ENCODE peak calls at places on chromosome 12, in ten cellular contexts. V is upper lobe of right lung; Z is GM23338; R is hepatocyte; M is mucosa of descending colon; X is heart left ventricle; L is cardiac fibroblast; S is tibial artery; Y is CD8-positive, alpha-beta T cell; T is breast epithelium. W is an unnamed sample.

GRCh38 chr12:123896786-123897185 is 75.8 kb downstream of the CCDC92 start:
- DNase-seq in V (no peak), Z (no peak), R (peak), M (no peak), X (no peak), L (peak), S (no peak), Y (no peak), T (no peak), W (no peak)

GRCh38 chr12:100566887-100567637 is 6.4 kb upstream of the GAS2L3 start:
- DNase-seq in V (no peak), Z (no peak), R (no peak), M (no peak), X (no peak), L (peak), S (peak), Y (no peak), T (no peak), W (no peak)

GRCh38 chr12:8709124-8709830 is 11.5 kb downstream of the RIMKLB start:
- DNase-seq in V (no peak), Z (no peak), R (no peak), M (peak), X (no peak), L (peak), S (peak), Y (no peak), T (no peak), W (no peak)

GRCh38 chr12:85441025-85441424 is 161.0 kb downstream of the ALX1 start:
- DNase-seq in V (no peak), Z (no peak), R (no peak), M (no peak), X (no peak), L (no peak), S (no peak), Y (no peak), T (no peak), W (no peak)

GRCh38 chr12:56840922-56841321 is 77.8 kb downstream of the HSD17B6 start:
- DNase-seq in V (no peak), Z (no peak), R (no peak), M (no peak), X (no peak), L (peak), S (no peak), Y (no peak), T (no peak), W (no peak)

GRCh38 chr12:125110641-125111360 is 45.6 kb downstream of the AACS start:
- DNase-seq in V (no peak), Z (no peak), R (no peak), M (no peak), X (no peak), L (peak), S (no peak), Y (no peak), T (no peak), W (no peak)

GRCh38 chr12:20212658-20213387 is 155.5 kb upstream of the PDE3A start:
- DNase-seq in V (peak), Z (peak), R (peak), M (peak), X (peak), L (peak), S (peak), Y (no peak), T (peak), W (no peak)

GRCh38 chr12:70607107-70607506 is 30.1 kb downstream of the PTPRB start:
- DNase-seq in V (no peak), Z (no peak), R (no peak), M (no peak), X (no peak), L (no peak), S (no peak), Y (no peak), T (no peak), W (no peak)

GRCh38 chr12:49706351-49707126 is 666 bp downstream of the FMNL3 start:
- DNase-seq in V (peak), Z (peak), R (peak), M (peak), X (peak), L (peak), S (peak), Y (peak), T (no peak), W (no peak)

GRCh38 chr12:77229640-77230442 is 164.5 kb upstream of the E2F7 start:
- DNase-seq in V (no peak), Z (peak), R (no peak), M (no peak), X (no peak), L (peak), S (no peak), Y (no peak), T (no peak), W (no peak)

GRCh38 chr12:81705586-81705985 is 53.6 kb downstream of the PPFIA2 start:
- DNase-seq in V (no peak), Z (no peak), R (no peak), M (no peak), X (no peak), L (no peak), S (no peak), Y (no peak), T (no peak), W (no peak)

GRCh38 chr12:108135627-108136026 is 6.5 kb downstream of the WSCD2 start:
- DNase-seq in V (no peak), Z (no peak), R (no peak), M (no peak), X (no peak), L (no peak), S (no peak), Y (no peak), T (no peak), W (no peak)

GRCh38 chr12:58378038-58378437 is 436.7 kb downstream of the ATP23 start:
- DNase-seq in V (no peak), Z (no peak), R (no peak), M (no peak), X (no peak), L (peak), S (no peak), Y (no peak), T (no peak), W (no peak)

GRCh38 chr12:98741615-98742265 is 96.7 kb downstream of the APAF1 start:
- DNase-seq in V (no peak), Z (peak), R (no peak), M (no peak), X (no peak), L (no peak), S (no peak), Y (no peak), T (no peak), W (no peak)

GRCh38 chr12:21801522-21802288 is 27.2 kb upstream of the KCNJ8 start:
- DNase-seq in V (no peak), Z (no peak), R (no peak), M (no peak), X (no peak), L (no peak), S (no peak), Y (no peak), T (no peak), W (no peak)

GRCh38 chr12:55842681-55843429 is at the start of gene MMP19:
- DNase-seq in V (no peak), Z (peak), R (peak), M (no peak), X (no peak), L (peak), S (no peak), Y (no peak), T (no peak), W (no peak)

GRCh38 chr12:21697829-21698630 is 40.4 kb upstream of the LDHB start:
- DNase-seq in V (no peak), Z (peak), R (peak), M (no peak), X (no peak), L (peak), S (no peak), Y (no peak), T (no peak), W (no peak)

GRCh38 chr12:77796775-77797174 is 33.9 kb upstream of the NAV3 start:
- DNase-seq in V (no peak), Z (no peak), R (no peak), M (no peak), X (no peak), L (peak), S (no peak), Y (no peak), T (no peak), W (no peak)

GRCh38 chr12:44372259-44372658 is 503.9 kb downstream of the NELL2 start:
- DNase-seq in V (no peak), Z (no peak), R (no peak), M (no peak), X (no peak), L (peak), S (no peak), Y (no peak), T (no peak), W (no peak)

GRCh38 chr12:122421263-122421814 is 1.1 kb downstream of the CLIP1 start:
- DNase-seq in V (peak), Z (no peak), R (peak), M (peak), X (peak), L (peak), S (peak), Y (no peak), T (peak), W (no peak)

GRCh38 chr12:104974626-104975290 is 11.4 kb upstream of the NOPCHAP1 start:
- DNase-seq in V (no peak), Z (no peak), R (no peak), M (no peak), X (no peak), L (peak), S (no peak), Y (no peak), T (peak), W (no peak)

GRCh38 chr12:104973250-104973649 is 12.9 kb upstream of the NOPCHAP1 start:
- DNase-seq in V (no peak), Z (no peak), R (no peak), M (no peak), X (no peak), L (no peak), S (no peak), Y (no peak), T (no peak), W (no peak)

GRCh38 chr12:104971276-104971675 is 13.2 kb upstream of the SLC41A2 start:
- DNase-seq in V (no peak), Z (no peak), R (no peak), M (no peak), X (no peak), L (peak), S (no peak), Y (no peak), T (no peak), W (no peak)

GRCh38 chr12:104975621-104976343 is 10.3 kb upstream of the NOPCHAP1 start:
- DNase-seq in V (no peak), Z (no peak), R (no peak), M (no peak), X (no peak), L (peak), S (no peak), Y (no peak), T (no peak), W (no peak)

GRCh38 chr12:104976703-104977102 is 9.4 kb upstream of the NOPCHAP1 start:
- DNase-seq in V (no peak), Z (peak), R (no peak), M (no peak), X (no peak), L (no peak), S (no peak), Y (no peak), T (no peak), W (no peak)
- TF ChIP-seq CTCF in V (no peak), Z (peak), R (no peak), M (no peak), X (no peak), L (no peak), S (no peak), Y (no peak), T (no peak), W (no peak)

DNA sequence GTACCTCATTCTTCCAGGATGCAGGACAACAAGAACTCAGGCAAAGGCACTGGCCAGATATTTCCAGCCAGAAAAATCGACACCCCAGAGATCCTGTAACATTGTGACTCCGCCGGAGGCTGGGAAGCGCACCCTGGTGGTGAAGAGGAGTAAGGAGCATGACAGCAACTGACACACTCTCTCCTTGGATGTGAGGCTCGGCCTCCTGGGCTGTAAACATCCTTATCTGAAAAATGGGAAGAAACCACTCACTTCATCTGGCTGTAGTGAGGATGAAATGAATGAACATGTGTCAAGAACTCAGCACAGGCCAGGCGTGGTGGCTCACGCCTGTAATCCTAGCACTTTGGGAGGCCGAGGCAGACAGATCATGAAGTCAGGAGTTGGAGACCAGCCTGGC is 27.5 kb downstream of the TCHP start:
- DNase-seq in V (no peak), Z (peak), R (peak), M (peak), X (no peak), L (peak), S (no peak), Y (peak), T (no peak), W (no peak)
- TF ChIP-seq CTCF in V (peak), Z (peak), R (peak), M (peak), X (peak), L (peak), S (peak), Y (peak), T (peak), W (peak)

DNA sequence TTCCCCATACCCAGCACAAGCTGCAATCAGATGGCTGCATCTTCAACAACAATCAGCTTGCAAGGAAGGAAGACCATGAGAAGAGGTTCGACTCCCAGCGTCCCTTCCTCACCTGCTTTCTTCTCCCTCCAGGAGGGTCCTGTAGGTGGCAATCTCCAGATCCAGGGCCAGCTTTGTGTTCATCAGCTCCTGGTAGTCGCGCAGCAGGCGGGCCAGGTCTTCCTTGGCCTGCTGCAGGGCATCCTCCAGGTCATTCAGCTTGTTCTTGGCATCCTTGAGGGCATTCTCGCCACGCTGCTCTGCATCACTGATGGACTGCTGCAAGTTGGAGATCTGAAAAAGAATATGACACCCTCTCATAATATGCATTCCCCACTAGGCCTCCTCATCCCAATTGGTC is 4.0 kb downstream of the KRT1 start:
- DNase-seq in V (no peak), Z (no peak), R (no peak), M (no peak), X (no peak), L (no peak), S (no peak), Y (no peak), T (no peak), W (no peak)
- TF ChIP-seq CTCF in V (no peak), Z (no peak), R (no peak), M (no peak), X (no peak), L (no peak), S (no peak), Y (no peak), T (no peak), W (no peak)

DNA sequence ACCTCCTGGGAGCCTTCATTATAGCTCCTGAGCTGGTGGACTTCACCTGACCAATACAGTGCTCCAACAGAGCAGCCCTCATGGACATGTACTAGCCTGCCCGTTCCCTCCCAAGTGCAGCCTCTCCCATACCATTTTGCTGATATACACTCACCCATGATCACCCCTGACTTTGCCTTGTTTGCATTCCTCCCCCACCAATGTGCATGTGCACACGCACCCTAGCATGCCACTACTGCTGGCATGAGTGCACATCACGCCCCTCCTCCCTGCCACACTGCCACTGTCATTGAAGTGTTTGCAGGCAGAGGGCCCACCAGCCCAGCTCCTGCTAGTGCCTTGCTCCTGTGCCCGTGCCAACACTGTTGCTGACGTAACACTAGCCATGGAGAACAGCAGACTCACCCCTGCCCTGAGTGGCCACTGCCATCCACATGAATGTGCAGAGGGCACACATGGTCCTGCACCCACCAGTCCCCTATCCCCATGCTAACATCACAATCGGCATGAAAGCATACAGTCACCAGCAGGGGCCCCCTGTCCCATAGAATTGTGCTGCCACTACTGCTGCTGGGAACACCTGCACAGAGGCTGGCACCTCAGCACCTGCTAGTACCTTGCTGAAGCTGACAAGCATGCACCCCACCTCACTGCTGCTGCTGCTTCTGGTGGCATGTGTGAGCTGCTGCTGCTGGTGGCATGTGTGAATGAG is 110.3 kb downstream of the SINHCAF start:
- DNase-seq in V (peak), Z (no peak), R (no peak), M (no peak), X (no peak), L (no peak), S (no peak), Y (no peak), T (no peak), W (no peak)
- TF ChIP-seq CTCF in V (no peak), Z (peak), R (no peak), M (no peak), X (no peak), L (no peak), S (no peak), Y (no peak), T (no peak), W (no peak)

GRCh38 chr12:51590347-51591019 is 550 bp upstream of the SCN8A start:
- DNase-seq in V (peak), Z (peak), R (peak), M (peak), X (peak), L (peak), S (peak), Y (peak), T (no peak), W (peak)
- TF ChIP-seq CTCF in V (peak), Z (peak), R (peak), M (peak), X (peak), L (no peak), S (no peak), Y (peak), T (peak), W (peak)

W was measured in D721Med.